ENCODE peak calls at places on chromosomes 5 and 9, in four cellular contexts. O, N, Z and M are unnamed samples.

GRCh38 chr5:168822248-168822744 is 243.1 kb upstream of the PANK3 start:
- ATAC-seq in O (peak), N (peak), Z (no peak), M (no peak)

GRCh38 chr5:61449756-61450155 is 117.7 kb downstream of the ZSWIM6 start:
- ATAC-seq in O (peak), N (no peak), Z (no peak), M (peak)

GRCh38 chr5:119470851-119471451 is 18.7 kb downstream of the HSD17B4 start:
- ATAC-seq in O (no peak), N (no peak), Z (no peak), M (no peak)

GRCh38 chr5:157343842-157344790 is 78.2 kb downstream of the CYFIP2 start:
- ATAC-seq in O (no peak), N (peak), Z (peak), M (no peak)

GRCh38 chr5:143054480-143054941 is 284.3 kb downstream of the ARHGAP26 start:
- ATAC-seq in O (no peak), N (peak), Z (peak), M (no peak)

GRCh38 chr5:129771058-129771838 is 23.4 kb downstream of the MINAR2 start:
- ATAC-seq in O (peak), N (no peak), Z (peak), M (peak)

GRCh38 chr5:169350759-169351240 is 49.9 kb upstream of the SLIT3 start:
- ATAC-seq in O (peak), N (no peak), Z (no peak), M (peak)

GRCh38 chr9:110571801-110572490 is 7.6 kb downstream of the SVEP1 start:
- ATAC-seq in O (no peak), N (no peak), Z (no peak), M (no peak)

GRCh38 chr9:122248448-122248865 is 16.2 kb downstream of the RBM18 start:
- ATAC-seq in O (no peak), N (no peak), Z (no peak), M (peak)

GRCh38 chr9:37645903-37646506 is 4.7 kb upstream of the FRMPD1 start:
- ATAC-seq in O (no peak), N (no peak), Z (no peak), M (no peak)

GRCh38 chr5:79503794-79504495 is 10.0 kb downstream of the HOMER1 start:
- ATAC-seq in O (no peak), N (no peak), Z (no peak), M (no peak)

GRCh38 chr9:14214065-14214684 is 99.8 kb downstream of the NFIB start:
- ATAC-seq in O (no peak), N (no peak), Z (no peak), M (no peak)

GRCh38 chr9:137136261-137136925 is 2.6 kb upstream of the GRIN1 start:
- ATAC-seq in O (no peak), N (no peak), Z (no peak), M (peak)

GRCh38 chr5:179959627-179960026 is 51.9 kb upstream of the TBC1D9B start:
- ATAC-seq in O (no peak), N (no peak), Z (no peak), M (no peak)

GRCh38 chr5:78829811-78830499 is 155.2 kb downstream of the ARSB start:
- ATAC-seq in O (peak), N (no peak), Z (no peak), M (no peak)

GRCh38 chr9:2043243-2043642 is 28.1 kb downstream of the SMARCA2 start:
- ATAC-seq in O (no peak), N (no peak), Z (no peak), M (no peak)

GRCh38 chr5:53243403-53243802 is 133.8 kb upstream of the MOCS2 start:
- ATAC-seq in O (no peak), N (no peak), Z (no peak), M (no peak)